ENCODE peak calls at places on chromosomes 1 and 21, in seven cellular contexts. E, R, A, U, X, T and F are unnamed samples.
A peak's percentile ranks its signal among the peaks of the same experiment; 100 is the strongest.

GRCh38 chr1:28507247-28507645 is 1.4 kb downstream of the RCC1 start:
- DNase-seq in E (no peak), R (no peak), A (no peak), U (no peak), X (peak; percentile 31), T (peak; percentile 38), F (no peak)

GRCh38 chr1:155093938-155094621 is 15.4 kb downstream of the EFNA3 start:
- DNase-seq in E (no peak), R (peak; percentile 31), A (peak; percentile 62), U (peak; percentile 21), X (peak; percentile 66), T (peak; percentile 46), F (peak; percentile 54)

GRCh38 chr1:203522237-203522636 is 28.3 kb downstream of the OPTC start:
- DNase-seq in E (no peak), R (no peak), A (no peak), U (no peak), X (no peak), T (no peak), F (no peak)

GRCh38 chr1:234531181-234532132 is 52.5 kb upstream of the TARBP1 start:
- DNase-seq in E (peak; percentile 70), R (peak; percentile 85), A (peak; percentile 77), U (no peak), X (peak; percentile 90), T (peak; percentile 90), F (peak; percentile 79)

GRCh38 chr1:178938281-178938958 is 67.5 kb upstream of the ANGPTL1 start:
- DNase-seq in E (no peak), R (no peak), A (no peak), U (no peak), X (no peak), T (no peak), F (no peak)

GRCh38 chr1:33086384-33086850 is 5.5 kb downstream of the AZIN2 start:
- DNase-seq in E (peak; percentile 74), R (peak; percentile 78), A (peak; percentile 77), U (peak; percentile 42), X (peak; percentile 86), T (peak; percentile 89), F (peak; percentile 72)

GRCh38 chr1:6185635-6186382 is 5.7 kb upstream of the CHD5 start:
- DNase-seq in E (no peak), R (no peak), A (no peak), U (no peak), X (peak; percentile 52), T (no peak), F (no peak)

GRCh38 chr1:208201241-208201640 is 42.9 kb downstream of the PLXNA2 start:
- DNase-seq in E (no peak), R (peak; percentile 83), A (peak; percentile 61), U (peak; percentile 67), X (peak; percentile 91), T (no peak), F (peak; percentile 28)

GRCh38 chr1:18649713-18650370 is 19.2 kb downstream of the PAX7 start:
- DNase-seq in E (no peak), R (no peak), A (no peak), U (no peak), X (no peak), T (no peak), F (no peak)

GRCh38 chr1:9787702-9788101 is 36.1 kb downstream of the CLSTN1 start:
- DNase-seq in E (no peak), R (no peak), A (no peak), U (no peak), X (no peak), T (peak; percentile 32), F (no peak)
- H3K4me3 ChIP-seq in E (no peak overlapping the region), R (no peak overlapping the region), A (no peak overlapping the region), U (no peak overlapping the region), X (no peak overlapping the region), T (no peak overlapping the region), F (no peak overlapping the region)

GRCh38 chr1:43121251-43121650 is 50.8 kb downstream of the EBNA1BP2 start:
- DNase-seq in E (no peak), R (no peak), A (no peak), U (no peak), X (no peak), T (no peak), F (no peak)
- H3K4me3 ChIP-seq in E (no peak overlapping the region), R (no peak overlapping the region), A (no peak overlapping the region), U (no peak overlapping the region), X (no peak overlapping the region), T (no peak overlapping the region), F (no peak overlapping the region)

DNA sequence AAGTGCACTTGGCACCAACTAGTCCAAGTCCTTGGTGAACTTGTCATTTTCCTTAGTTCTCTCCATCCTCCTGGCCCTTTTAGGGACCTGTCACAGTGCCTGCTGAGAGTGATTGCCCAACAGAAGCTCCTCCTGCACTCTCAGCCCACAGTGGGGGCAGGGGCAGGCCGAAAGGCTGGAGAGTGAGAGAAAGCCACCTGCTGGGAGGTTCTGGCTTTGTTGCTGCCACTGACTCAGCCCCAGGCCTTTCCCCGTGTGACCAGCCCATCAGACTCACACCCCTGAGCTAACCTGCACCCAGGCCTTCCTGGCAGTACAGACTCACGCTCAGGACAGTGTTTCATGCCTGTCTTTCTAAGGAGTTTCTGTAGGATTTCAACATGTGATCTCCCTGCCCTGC is 17.1 kb upstream of the PROK1 start:
- DNase-seq in E (peak; percentile 47), R (peak; percentile 47), A (peak; percentile 76), U (no peak), X (peak; percentile 17), T (no peak), F (no peak)
- H3K4me3 ChIP-seq in E (no peak overlapping the region), R (no peak overlapping the region), A (no peak overlapping the region), U (no peak overlapping the region), X (no peak overlapping the region), T (no peak overlapping the region), F (no peak overlapping the region)

DNA sequence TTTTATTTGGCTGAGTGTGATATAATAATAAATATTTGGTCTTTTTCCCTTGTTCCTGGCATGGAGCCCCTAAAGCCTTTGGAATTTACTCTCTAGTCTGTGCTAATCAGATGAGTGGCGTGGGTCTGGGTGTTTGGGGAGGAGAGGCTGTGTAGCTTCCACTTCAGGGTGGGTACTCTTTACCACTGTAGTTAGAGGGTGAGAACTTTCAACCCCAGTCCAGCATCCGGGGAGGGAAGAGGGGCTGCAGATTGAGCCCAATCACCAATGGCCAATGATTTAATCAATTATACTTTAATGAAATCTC is 20.0 kb downstream of the USP25 start:
- DNase-seq in E (no peak), R (no peak), A (no peak), U (no peak), X (peak; percentile 33), T (no peak), F (no peak)
- H3K4me3 ChIP-seq in E (no peak overlapping the region), R (no peak overlapping the region), A (no peak overlapping the region), U (no peak overlapping the region), X (no peak overlapping the region), T (no peak overlapping the region), F (no peak overlapping the region)

GRCh38 chr21:30882907-30883597 is 1.7 kb upstream of the KRTAP11-1 start:
- DNase-seq in E (no peak), R (no peak), A (no peak), U (no peak), X (no peak), T (no peak), F (no peak)
- H3K4me3 ChIP-seq in E (no peak overlapping the region), R (no peak overlapping the region), A (no peak overlapping the region), U (no peak overlapping the region), X (no peak overlapping the region), T (no peak overlapping the region), F (no peak overlapping the region)

DNA sequence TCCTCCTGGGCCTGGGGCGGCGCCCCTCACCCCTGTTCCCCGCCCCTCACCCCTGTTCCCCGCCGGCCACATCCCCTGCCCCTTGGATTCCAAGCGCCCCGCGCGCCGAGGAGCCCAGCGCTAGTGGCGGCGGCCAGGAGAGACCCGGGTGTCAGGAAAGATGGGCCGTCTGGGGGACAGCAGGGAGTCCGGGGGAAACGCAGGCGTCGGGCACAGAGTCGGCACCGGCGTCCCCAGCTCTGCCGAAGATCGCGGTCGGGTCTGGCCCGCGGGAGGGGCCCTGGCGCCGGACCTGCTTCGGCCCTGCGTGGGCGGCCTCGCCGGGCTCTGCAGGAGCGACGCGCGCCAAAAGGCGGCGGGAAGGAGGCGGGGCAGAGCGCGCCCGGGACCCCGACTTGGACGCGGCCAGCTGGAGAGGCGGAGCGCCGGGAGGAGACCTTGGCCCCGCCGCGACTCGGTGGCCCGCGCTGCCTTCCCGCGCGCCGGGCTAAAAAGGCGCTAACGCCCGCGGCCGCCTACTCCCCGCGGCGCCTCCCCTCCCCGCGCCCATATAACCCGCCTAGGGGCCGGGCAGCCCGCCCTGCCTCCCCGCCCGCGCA is at the start of gene TP73:
- DNase-seq in E (no peak), R (no peak), A (peak; percentile 42), U (no peak), X (no peak), T (peak; percentile 78), F (no peak)
- H3K4me3 ChIP-seq in E (peak within 1 kb of the TSS; percentile 94), R (no peak within 1 kb of the TSS), A (peak within 1 kb of the TSS; percentile 31), U (no peak within 1 kb of the TSS), X (no peak within 1 kb of the TSS), T (peak within 1 kb of the TSS; percentile 18), F (peak within 1 kb of the TSS; percentile 30)

GRCh38 chr1:91885716-91886506 is at the start of gene TGFBR3:
- DNase-seq in E (peak; percentile 94), R (peak; percentile 93), A (peak; percentile 96), U (peak; percentile 73), X (peak; percentile 96), T (peak; percentile 97), F (peak; percentile 95)

GRCh38 chr1:91881280-91881679 is 4.7 kb downstream of the TGFBR3 start:
- DNase-seq in E (no peak), R (no peak), A (no peak), U (no peak), X (no peak), T (no peak), F (no peak)

GRCh38 chr1:91885331-91885715 is 628 bp downstream of the TGFBR3 start:
- DNase-seq in E (peak; percentile 29), R (peak; percentile 23), A (peak; percentile 53), U (no peak), X (no peak), T (peak; percentile 79), F (peak; percentile 42)

GRCh38 chr1:91884459-91885290 is 1.3 kb downstream of the TGFBR3 start:
- DNase-seq in E (peak; percentile 39), R (peak; percentile 28), A (peak; percentile 42), U (no peak), X (peak; percentile 46), T (no peak), F (no peak)

DNA sequence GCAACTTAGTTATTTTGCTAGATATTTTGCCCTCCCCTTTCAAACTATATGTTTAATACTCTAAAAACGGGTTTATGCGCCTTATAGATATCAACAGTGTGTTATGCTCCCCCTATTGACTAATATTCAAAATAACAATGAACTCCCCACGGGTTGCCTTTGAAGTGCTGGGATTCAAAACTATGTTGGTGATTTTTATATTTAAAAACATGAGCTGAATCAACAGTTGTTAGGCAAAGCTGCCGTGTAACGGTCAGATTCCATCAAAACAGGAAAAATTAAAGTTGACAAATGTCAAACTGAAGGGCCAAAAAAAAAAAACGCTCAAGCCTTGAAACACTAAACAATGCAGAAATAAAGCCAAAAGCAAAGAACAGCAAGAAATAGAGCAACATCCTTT is 2.5 kb downstream of the TGFBR3 start:
- DNase-seq in E (no peak), R (no peak), A (no peak), U (no peak), X (peak; percentile 75), T (no peak), F (no peak)
- H3K4me3 ChIP-seq in E (peak overlapping the region; percentile 97), R (no peak overlapping the region), A (peak overlapping the region; percentile 92), U (no peak overlapping the region), X (peak overlapping the region; percentile 89), T (no peak overlapping the region), F (peak overlapping the region; percentile 56)